ENCODE peak calls at places on chromosomes 4 and X, in four cellular contexts. H is fibroblast of lung, E is fibroblast of pulmonary artery, U is brain microvascular endothelial cell. J is an unnamed sample.

GRCh38 chrX:21813612-21814368 is 25.6 kb upstream of the MBTPS2 start:
- DNase-seq in H (no peak), E (no peak), U (no peak), J (no peak)

GRCh38 chr4:68927165-68927564 is 24.4 kb downstream of the UGT2A3 start:
- DNase-seq in H (no peak), E (no peak), U (no peak), J (no peak)

GRCh38 chr4:105637409-105638258 is 70.9 kb downstream of the INTS12 start:
- DNase-seq in H (peak; percentile 68), E (peak; percentile 49), U (peak; percentile 37), J (no peak)

GRCh38 chr4:148834804-148835598 is 392.8 kb upstream of the NR3C2 start:
- DNase-seq in H (peak; percentile 51), E (peak; percentile 73), U (no peak), J (peak; percentile 64)

GRCh38 chr4:78650106-78651021 is 98.8 kb downstream of the ANXA3 start:
- DNase-seq in H (peak; percentile 91), E (peak; percentile 85), U (peak; percentile 80), J (no peak)

GRCh38 chrX:135596495-135596894 is 76.0 kb downstream of the INTS6L start:
- DNase-seq in H (peak; percentile 34), E (peak; percentile 34), U (no peak), J (no peak)

GRCh38 chr4:3227878-3228675 is 20.9 kb upstream of the MSANTD1 start:
- DNase-seq in H (peak; percentile 9), E (no peak), U (no peak), J (no peak)

GRCh38 chrX:26651755-26652154 is 435.8 kb downstream of the MAGEB5 start:
- DNase-seq in H (no peak), E (no peak), U (no peak), J (no peak)

GRCh38 chrX:142036111-142036510 is 132.4 kb downstream of the MAGEC1 start:
- DNase-seq in H (peak; percentile 51), E (peak; percentile 44), U (no peak), J (no peak)

GRCh38 chrX:15815779-15816452 is 25.6 kb downstream of the ZRSR2 start:
- DNase-seq in H (peak; percentile 33), E (peak; percentile 31), U (no peak), J (no peak)

GRCh38 chrX:22134681-22135080 is 102.6 kb downstream of the PHEX start:
- DNase-seq in H (peak; percentile 90), E (peak; percentile 59), U (peak; percentile 70), J (peak; percentile 71)

GRCh38 chrX:39336709-39337294 is 535.5 kb downstream of the MID1IP1 start:
- DNase-seq in H (peak; percentile 62), E (no peak), U (no peak), J (no peak)

GRCh38 chr4:124111922-124112321 is 600.6 kb downstream of the ANKRD50 start:
- DNase-seq in H (peak; percentile 88), E (peak; percentile 97), U (peak; percentile 67), J (peak; percentile 57)

GRCh38 chr4:89482926-89483595 is 175.5 kb upstream of the GPRIN3 start:
- DNase-seq in H (peak; percentile 9), E (peak; percentile 9), U (no peak), J (no peak)

GRCh38 chr4:5881340-5881739 is 11.5 kb downstream of the CRMP1 start:
- DNase-seq in H (no peak), E (peak; percentile 7), U (no peak), J (no peak)

GRCh38 chr4:187632260-187633010 is 363.1 kb upstream of the ZFP42 start:
- DNase-seq in H (no peak), E (no peak), U (peak; percentile 78), J (no peak)
- H3K4me3 ChIP-seq in H (no peak overlapping the region), E (no peak overlapping the region), U (no peak overlapping the region), J (no peak overlapping the region)

GRCh38 chr4:184792950-184793555 is 32.7 kb downstream of the ACSL1 start:
- DNase-seq in H (peak; percentile 97), E (peak; percentile 94), U (peak; percentile 94), J (peak; percentile 91)
- TF ChIP-seq CTCF in H (no peak), E (no peak), U (no peak), J (no peak)

GRCh38 chr4:153468587-153468986 is 2.4 kb downstream of the TMEM131L start:
- DNase-seq in H (no peak), E (no peak), U (no peak), J (no peak)
- H3K4me3 ChIP-seq in H (peak overlapping the region; percentile 38), E (no peak overlapping the region), U (no peak overlapping the region), J (no peak overlapping the region)

DNA sequence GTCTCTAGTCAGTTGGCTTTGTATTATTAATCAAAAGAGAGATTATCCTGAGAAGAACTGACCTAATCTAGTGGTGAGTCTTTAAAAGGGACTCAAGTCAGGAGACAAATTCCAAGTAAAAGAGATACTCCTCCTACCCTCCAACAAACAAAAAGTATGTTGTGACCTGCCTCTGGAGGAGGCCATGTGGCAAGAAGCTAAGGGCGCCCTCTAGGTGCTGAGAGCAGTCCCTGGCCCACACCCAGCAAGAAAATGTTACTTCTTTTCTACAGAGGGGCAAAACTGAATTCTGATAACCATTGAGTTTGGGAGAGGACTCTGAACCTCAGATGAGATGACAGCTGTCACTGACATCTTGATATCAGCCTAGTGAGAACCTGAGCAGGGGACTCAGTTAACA is 953.6 kb upstream of the AGA start:
- DNase-seq in H (no peak), E (no peak), U (no peak), J (no peak)
- TF ChIP-seq CTCF in H (no peak), E (no peak), U (peak; percentile 16), J (peak; percentile 57)

DNA sequence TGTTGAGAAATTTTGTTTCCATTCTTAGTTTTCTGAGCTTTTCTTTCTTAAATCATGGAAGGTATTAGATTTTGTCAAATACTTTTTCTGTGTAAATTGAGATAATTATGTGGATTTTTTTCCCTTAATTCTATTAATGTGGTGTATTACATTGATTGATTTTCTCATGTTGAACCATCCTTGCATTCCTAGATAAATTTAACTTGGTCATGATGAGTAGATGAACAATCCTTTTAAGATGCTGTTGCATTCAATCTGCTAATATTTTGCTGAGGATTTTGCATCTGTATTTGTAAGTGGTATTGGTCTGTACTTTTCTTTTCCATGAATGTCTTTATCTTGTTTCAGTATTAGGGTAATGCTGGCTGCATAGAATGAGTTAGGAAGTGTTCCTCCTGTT is 20.3 kb upstream of the CTBP1 start:
- DNase-seq in H (no peak), E (no peak), U (no peak), J (no peak)
- H3K4me3 ChIP-seq in H (no peak overlapping the region), E (no peak overlapping the region), U (no peak overlapping the region), J (no peak overlapping the region)

GRCh38 chr4:172305698-172306097 is 492.5 kb downstream of the GALNTL6 start:
- DNase-seq in H (no peak), E (no peak), U (no peak), J (no peak)

GRCh38 chr4:172308078-172308477 is 494.9 kb downstream of the GALNTL6 start:
- DNase-seq in H (no peak), E (no peak), U (no peak), J (no peak)

DNA sequence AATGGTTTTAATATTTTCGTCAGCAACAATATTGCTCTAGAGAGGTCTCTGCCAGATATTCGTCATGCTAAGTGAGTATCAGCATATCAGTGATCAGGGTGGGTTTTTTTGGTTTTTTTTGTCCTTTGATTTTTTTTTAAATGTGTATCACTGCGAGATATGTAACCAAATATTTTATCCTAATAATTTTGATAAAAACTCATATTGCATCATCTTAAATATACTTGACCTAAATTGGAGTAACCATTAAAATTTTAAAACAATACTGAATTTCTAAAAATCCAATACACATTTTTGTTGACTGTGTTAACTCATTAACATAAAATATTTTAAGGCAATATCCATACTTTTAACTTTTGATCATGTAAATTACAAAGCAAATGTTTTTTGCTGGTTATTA is 498.5 kb downstream of the GALNTL6 start:
- DNase-seq in H (no peak), E (no peak), U (no peak), J (no peak)
- TF ChIP-seq CTCF in H (no peak), E (no peak), U (no peak), J (no peak)

GRCh38 chr4:71189471-71189870 is 149.3 kb upstream of the SLC4A4 start:
- DNase-seq in H (peak; percentile 79), E (no peak), U (peak; percentile 74), J (no peak)
- H3K4me3 ChIP-seq in H (peak overlapping the region; percentile 79), E (no peak overlapping the region), U (no peak overlapping the region), J (no peak overlapping the region)

GRCh38 chr4:889516-889915 is 42.6 kb downstream of the GAK start:
- DNase-seq in H (no peak), E (no peak), U (no peak), J (no peak)

GRCh38 chr4:892780-893179 is 39.3 kb downstream of the GAK start:
- DNase-seq in H (no peak), E (no peak), U (no peak), J (no peak)

GRCh38 chr4:893276-893994 is 38.7 kb downstream of the GAK start:
- DNase-seq in H (no peak), E (no peak), U (no peak), J (no peak)

GRCh38 chr4:890036-890695 is 42.0 kb downstream of the GAK start:
- DNase-seq in H (no peak), E (no peak), U (no peak), J (no peak)

GRCh38 chr4:891747-892146 is 40.4 kb downstream of the GAK start:
- DNase-seq in H (no peak), E (peak; percentile 10), U (no peak), J (no peak)
- TF ChIP-seq CTCF in H (no peak), E (peak; percentile 22), U (peak; percentile 53), J (peak; percentile 38)

GRCh38 chrX:10769696-10770619 is 149.6 kb upstream of the MID1 start:
- DNase-seq in H (peak; percentile 70), E (peak; percentile 15), U (peak; percentile 36), J (no peak)
- H3K4me3 ChIP-seq in H (peak overlapping the region; percentile 52), E (peak overlapping the region; percentile 7), U (peak overlapping the region; percentile 31), J (peak overlapping the region; percentile 24)

GRCh38 chr4:117134386-117134785 is 49.0 kb upstream of the TRAM1L1 start:
- DNase-seq in H (peak; percentile 82), E (peak; percentile 48), U (peak; percentile 85), J (peak; percentile 93)
- TF ChIP-seq CTCF in H (peak; percentile 52), E (peak; percentile 32), U (peak; percentile 71), J (peak; percentile 80)

J was measured in epithelial cell of proximal tubule.